ENCODE peak calls at places on chromosomes 2 and 18, in four cellular contexts. One of them, this sample, is unnamed.

GRCh38 chr2:100126172-100126571 is 16.2 kb downstream of the AFF3 start:
- DNase-seq in thyroid gland: peak
- DNase-seq in Peyer's patch: no peak
- DNase-seq in transverse colon: no peak
- DNase-seq in this sample: no peak

GRCh38 chr2:233061591-233062446 is 1.7 kb downstream of the INPP5D start:
- DNase-seq in transverse colon: peak
- DNase-seq in thyroid gland: peak
- DNase-seq in Peyer's patch: peak
- DNase-seq in this sample: no peak

GRCh38 chr2:185526156-185526555 is 212.4 kb upstream of the FSIP2 start:
- DNase-seq in thyroid gland: no peak
- DNase-seq in Peyer's patch: no peak
- DNase-seq in transverse colon: no peak
- DNase-seq in this sample: no peak

GRCh38 chr2:30691948-30692828 is 115.1 kb downstream of the CAPN13 start:
- DNase-seq in Peyer's patch: peak
- DNase-seq in thyroid gland: no peak
- DNase-seq in transverse colon: no peak
- DNase-seq in this sample: no peak

GRCh38 chr2:138830547-138830946 is 50.4 kb upstream of the NXPH2 start:
- DNase-seq in thyroid gland: no peak
- DNase-seq in Peyer's patch: no peak
- DNase-seq in transverse colon: no peak
- DNase-seq in this sample: no peak

GRCh38 chr18:10131783-10132381 is 218.1 kb downstream of the VAPA start:
- DNase-seq in transverse colon: no peak
- DNase-seq in thyroid gland: peak
- DNase-seq in Peyer's patch: no peak
- DNase-seq in this sample: no peak

GRCh38 chr18:50203801-50204604 is 9.1 kb upstream of the MYO5B start:
- DNase-seq in Peyer's patch: peak
- DNase-seq in transverse colon: peak
- DNase-seq in thyroid gland: peak
- DNase-seq in this sample: peak

GRCh38 chr2:127681288-127681771 is 6.0 kb upstream of the LIMS2 start:
- DNase-seq in thyroid gland: no peak
- DNase-seq in transverse colon: no peak
- DNase-seq in Peyer's patch: no peak
- DNase-seq in this sample: no peak

GRCh38 chr2:42602218-42602936 is 33.9 kb downstream of the MTA3 start:
- DNase-seq in transverse colon: peak
- DNase-seq in Peyer's patch: no peak
- DNase-seq in thyroid gland: no peak
- DNase-seq in this sample: no peak

GRCh38 chr2:203412555-203413331 is 84.5 kb downstream of the ABI2 start:
- DNase-seq in thyroid gland: peak
- DNase-seq in Peyer's patch: no peak
- DNase-seq in transverse colon: no peak
- DNase-seq in this sample: no peak

GRCh38 chr18:11671156-11671555 is 17.9 kb upstream of the GNAL start:
- DNase-seq in Peyer's patch: no peak
- DNase-seq in thyroid gland: no peak
- DNase-seq in transverse colon: no peak
- DNase-seq in this sample: no peak

GRCh38 chr2:10985260-10985659 is 73.5 kb downstream of the KCNF1 start:
- DNase-seq in transverse colon: no peak
- DNase-seq in Peyer's patch: peak
- DNase-seq in thyroid gland: peak
- DNase-seq in this sample: no peak

GRCh38 chr2:112916145-112916571 is 5.2 kb downstream of the IL37 start:
- DNase-seq in Peyer's patch: no peak
- DNase-seq in transverse colon: no peak
- DNase-seq in thyroid gland: no peak
- DNase-seq in this sample: no peak

GRCh38 chr2:5330961-5331360 is 361.2 kb upstream of the SOX11 start:
- DNase-seq in thyroid gland: no peak
- DNase-seq in Peyer's patch: no peak
- DNase-seq in transverse colon: no peak
- DNase-seq in this sample: no peak

GRCh38 chr18:69397096-69397495 is 3.6 kb upstream of the DOK6 start:
- DNase-seq in thyroid gland: no peak
- DNase-seq in transverse colon: no peak
- DNase-seq in Peyer's patch: no peak
- DNase-seq in this sample: no peak

GRCh38 chr18:31649894-31650719 is 34.3 kb downstream of the B4GALT6 start:
- DNase-seq in transverse colon: no peak
- DNase-seq in Peyer's patch: no peak
- DNase-seq in thyroid gland: no peak
- DNase-seq in this sample: no peak
- TF ChIP-seq POLR2A in transverse colon: no peak
- TF ChIP-seq POLR2A in Peyer's patch: no peak
- TF ChIP-seq POLR2A in thyroid gland: no peak
- TF ChIP-seq POLR2A in this sample: no peak

DNA sequence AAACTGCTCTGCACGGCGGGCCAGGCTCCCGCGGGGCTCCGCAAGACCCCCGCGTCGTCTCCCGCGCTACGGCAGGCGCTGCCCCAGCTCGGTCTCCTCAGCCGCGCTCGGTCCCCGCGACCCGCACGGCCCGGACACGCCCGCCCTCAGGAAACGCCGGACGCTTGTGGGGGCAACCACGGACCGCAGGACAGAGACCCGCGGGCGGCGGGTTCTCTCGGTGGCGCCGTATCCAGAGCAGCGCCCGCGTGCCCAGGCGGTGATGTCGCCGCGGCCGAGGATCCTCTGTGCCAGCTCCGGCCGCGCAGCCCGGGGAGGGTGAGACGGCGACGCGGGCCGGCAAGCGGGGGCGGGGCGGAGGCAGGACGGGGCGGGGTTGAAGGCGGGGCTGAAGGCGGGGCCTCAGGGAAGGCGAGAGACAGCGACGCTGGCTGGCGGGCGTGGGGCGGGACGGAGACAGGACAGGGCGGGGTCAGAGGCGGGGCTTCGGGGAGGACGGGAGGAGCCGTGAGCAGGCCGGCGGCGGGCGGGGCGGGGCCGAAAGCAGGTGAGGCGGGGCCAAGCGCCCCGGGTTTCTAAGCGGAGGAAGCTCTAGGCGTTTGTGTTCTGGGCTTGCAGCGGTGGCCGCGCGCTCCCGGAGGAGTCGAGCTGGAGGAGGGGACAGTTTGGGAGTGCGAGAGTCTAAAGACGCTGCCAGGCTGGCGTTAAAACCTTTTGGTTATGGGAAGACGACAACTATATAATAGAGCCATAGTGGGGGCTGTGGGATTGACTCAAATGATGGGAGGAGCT is at the start of gene DSEL:
- DNase-seq in Peyer's patch: peak
- DNase-seq in transverse colon: peak
- DNase-seq in thyroid gland: peak
- DNase-seq in this sample: peak
- TF ChIP-seq POLR2A in Peyer's patch: no peak
- TF ChIP-seq POLR2A in transverse colon: peak
- TF ChIP-seq POLR2A in thyroid gland: peak
- TF ChIP-seq POLR2A in this sample: peak

GRCh38 chr2:197453914-197454398 is 604 bp downstream of the COQ10B start:
- DNase-seq in Peyer's patch: no peak
- DNase-seq in transverse colon: peak
- DNase-seq in thyroid gland: no peak
- DNase-seq in this sample: peak
- TF ChIP-seq POLR2A in Peyer's patch: no peak
- TF ChIP-seq POLR2A in transverse colon: no peak
- TF ChIP-seq POLR2A in thyroid gland: no peak
- TF ChIP-seq POLR2A in this sample: peak

GRCh38 chr2:156332452-156333273 is at the start of gene NR4A2:
- DNase-seq in transverse colon: peak
- DNase-seq in thyroid gland: peak
- DNase-seq in Peyer's patch: peak
- DNase-seq in this sample: peak
- TF ChIP-seq POLR2A in transverse colon: peak
- TF ChIP-seq POLR2A in thyroid gland: peak
- TF ChIP-seq POLR2A in Peyer's patch: peak
- TF ChIP-seq POLR2A in this sample: peak

GRCh38 chr2:26724784-26725515 is 32.4 kb downstream of the KCNK3 start:
- DNase-seq in transverse colon: no peak
- DNase-seq in thyroid gland: no peak
- DNase-seq in Peyer's patch: no peak
- DNase-seq in this sample: no peak
- TF ChIP-seq POLR2A in transverse colon: no peak
- TF ChIP-seq POLR2A in thyroid gland: no peak
- TF ChIP-seq POLR2A in Peyer's patch: no peak
- TF ChIP-seq POLR2A in this sample: peak

GRCh38 chr18:24917767-24918166 is 434.2 kb downstream of the ZNF521 start:
- DNase-seq in thyroid gland: no peak
- DNase-seq in Peyer's patch: no peak
- DNase-seq in transverse colon: no peak
- DNase-seq in this sample: no peak

GRCh38 chr18:24914685-24915267 is 437.2 kb downstream of the ZNF521 start:
- DNase-seq in transverse colon: no peak
- DNase-seq in Peyer's patch: no peak
- DNase-seq in thyroid gland: no peak
- DNase-seq in this sample: no peak

GRCh38 chr18:24913507-24914147 is 438.3 kb downstream of the ZNF521 start:
- DNase-seq in thyroid gland: no peak
- DNase-seq in Peyer's patch: no peak
- DNase-seq in transverse colon: no peak
- DNase-seq in this sample: no peak

GRCh38 chr18:24915547-24915946 is 436.4 kb downstream of the ZNF521 start:
- DNase-seq in Peyer's patch: no peak
- DNase-seq in thyroid gland: no peak
- DNase-seq in transverse colon: no peak
- DNase-seq in this sample: no peak

DNA sequence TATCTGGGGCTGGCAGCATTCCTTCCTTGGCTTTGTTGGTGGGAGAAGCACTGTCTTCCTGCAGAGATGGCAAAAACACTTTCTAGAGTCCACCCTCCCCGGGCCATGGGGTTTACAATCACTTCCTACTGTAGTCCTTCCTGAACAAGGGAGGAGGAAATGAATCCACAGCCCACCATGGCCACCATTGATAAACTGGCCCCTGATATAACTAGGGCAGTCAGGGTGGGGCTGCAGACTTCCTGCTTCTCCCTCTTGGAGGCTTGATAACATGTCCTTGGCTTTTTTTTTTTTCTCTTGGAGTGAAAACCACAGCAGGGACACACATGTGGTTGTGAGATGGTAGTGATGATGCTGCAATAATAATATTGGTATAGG is 437.8 kb downstream of the ZNF521 start:
- DNase-seq in transverse colon: no peak
- DNase-seq in Peyer's patch: no peak
- DNase-seq in thyroid gland: no peak
- DNase-seq in this sample: no peak
- TF ChIP-seq POLR2A in transverse colon: no peak
- TF ChIP-seq POLR2A in Peyer's patch: no peak
- TF ChIP-seq POLR2A in thyroid gland: no peak
- TF ChIP-seq POLR2A in this sample: no peak

DNA sequence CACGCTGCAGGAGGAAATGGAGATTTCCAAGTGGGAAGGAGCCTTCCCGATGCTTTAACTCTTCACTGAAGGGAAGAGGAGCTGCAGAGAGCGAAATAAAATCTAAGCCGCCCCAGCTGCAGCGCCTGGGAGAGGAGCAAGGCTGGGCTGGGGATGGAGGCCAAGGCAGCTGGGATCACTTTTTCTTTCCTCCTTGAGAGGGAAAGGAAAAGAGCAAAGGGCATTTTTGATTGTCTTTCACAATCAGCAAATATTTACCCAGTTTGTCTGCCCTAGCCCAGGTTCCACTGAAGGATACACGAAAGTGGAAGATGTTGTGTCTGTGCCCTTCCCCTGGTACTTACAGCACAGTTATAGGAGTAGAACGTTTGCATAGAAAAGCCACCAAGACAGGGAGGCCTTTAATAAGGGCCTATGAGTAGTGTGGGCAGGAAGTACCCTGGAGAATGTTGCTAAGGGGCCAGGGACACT is 38.8 kb downstream of the EPAS1 start:
- DNase-seq in Peyer's patch: no peak
- DNase-seq in transverse colon: peak
- DNase-seq in thyroid gland: no peak
- DNase-seq in this sample: no peak
- TF ChIP-seq POLR2A in Peyer's patch: no peak
- TF ChIP-seq POLR2A in transverse colon: no peak
- TF ChIP-seq POLR2A in thyroid gland: no peak
- TF ChIP-seq POLR2A in this sample: no peak

GRCh38 chr2:200525882-200526651 is at the start of gene SGO2:
- DNase-seq in thyroid gland: peak
- DNase-seq in Peyer's patch: peak
- DNase-seq in transverse colon: peak
- DNase-seq in this sample: peak
- TF ChIP-seq POLR2A in thyroid gland: peak
- TF ChIP-seq POLR2A in Peyer's patch: peak
- TF ChIP-seq POLR2A in transverse colon: peak
- TF ChIP-seq POLR2A in this sample: peak

DNA sequence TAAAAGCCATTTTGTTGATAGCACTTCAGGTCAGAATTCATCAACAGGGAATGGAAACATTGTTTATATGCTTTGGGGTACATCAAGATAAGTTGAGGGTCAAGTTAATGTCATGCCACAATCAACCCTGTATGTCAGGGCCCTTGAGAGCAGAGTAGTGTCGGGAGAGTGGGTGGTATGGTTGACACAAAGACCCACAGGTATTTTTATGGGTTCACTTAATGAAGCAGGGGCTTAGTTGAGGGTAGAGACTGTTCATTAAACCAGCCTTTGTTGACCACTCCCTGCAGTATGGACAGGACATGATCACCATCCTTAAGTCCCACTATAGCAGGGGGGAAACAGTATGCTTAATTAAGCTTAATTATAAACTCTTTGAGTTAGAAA is 5.7 kb downstream of the RPL37A start:
- DNase-seq in transverse colon: no peak
- DNase-seq in Peyer's patch: no peak
- DNase-seq in thyroid gland: no peak
- DNase-seq in this sample: no peak
- TF ChIP-seq POLR2A in transverse colon: no peak
- TF ChIP-seq POLR2A in Peyer's patch: no peak
- TF ChIP-seq POLR2A in thyroid gland: no peak
- TF ChIP-seq POLR2A in this sample: no peak